ENCODE peak calls at places on chromosomes 11 and 22, in eight cellular contexts. I is cardiac fibroblast, V is cardiac muscle cell, X is A549, Y is coronary artery, P is AG04450, W is fibroblast of pulmonary artery, F is GM12878. S is an unnamed sample.

GRCh38 chr22:44988671-44989070 is 21.1 kb downstream of the PHF21B start:
- DNase-seq in I (no peak), V (no peak), X (no peak), Y (no peak), P (no peak), W (no peak), F (no peak), S (no peak)

GRCh38 chr11:118135051-118135795 is 17.4 kb downstream of the SCN4B start:
- DNase-seq in I (no peak), V (no peak), X (no peak), Y (no peak), P (no peak), W (no peak), F (no peak), S (no peak)

GRCh38 chr22:24424001-24424900 is 3.1 kb upstream of the ADORA2A start:
- DNase-seq in I (no peak), V (no peak), X (no peak), Y (no peak), P (no peak), W (no peak), F (no peak), S (peak; percentile 51)

GRCh38 chr22:23356094-23356493 is 175.8 kb downstream of the BCR start:
- DNase-seq in I (no peak), V (no peak), X (no peak), Y (no peak), P (no peak), W (no peak), F (no peak), S (no peak)

GRCh38 chr11:113014731-113015455 is 53.7 kb downstream of the NCAM1 start:
- DNase-seq in I (no peak), V (peak; percentile 37), X (no peak), Y (no peak), P (no peak), W (peak; percentile 8), F (no peak), S (peak; percentile 1)

GRCh38 chr22:35076648-35077047 is 10.7 kb downstream of the ISX start:
- DNase-seq in I (no peak), V (no peak), X (no peak), Y (no peak), P (no peak), W (no peak), F (no peak), S (no peak)

GRCh38 chr11:64356498-64357411 is 2.2 kb upstream of the RPS6KA4 start:
- DNase-seq in I (peak; percentile 57), V (peak; percentile 54), X (peak; percentile 88), Y (peak; percentile 69), P (no peak), W (peak; percentile 48), F (no peak), S (peak; percentile 52)

GRCh38 chr22:17672417-17672991 is 33.9 kb downstream of the BCL2L13 start:
- DNase-seq in I (no peak), V (no peak), X (no peak), Y (no peak), P (no peak), W (no peak), F (no peak), S (no peak)

GRCh38 chr11:64571410-64572091 is 19.5 kb upstream of the SLC22A12 start:
- DNase-seq in I (no peak), V (peak; percentile 29), X (no peak), Y (no peak), P (no peak), W (no peak), F (no peak), S (no peak)

GRCh38 chr11:7577883-7578242 is 64.1 kb downstream of the PPFIBP2 start:
- DNase-seq in I (peak; percentile 51), V (peak; percentile 72), X (no peak), Y (no peak), P (no peak), W (peak; percentile 80), F (no peak), S (no peak)

GRCh38 chr11:7575841-7576451 is 62.1 kb downstream of the PPFIBP2 start:
- DNase-seq in I (no peak), V (no peak), X (peak; percentile 66), Y (peak; percentile 76), P (no peak), W (no peak), F (no peak), S (peak; percentile 59)

GRCh38 chr11:7578276-7578955 is 64.6 kb downstream of the PPFIBP2 start:
- DNase-seq in I (no peak), V (no peak), X (no peak), Y (peak; percentile 66), P (no peak), W (no peak), F (no peak), S (no peak)

GRCh38 chr11:7577226-7577882 is 63.6 kb downstream of the PPFIBP2 start:
- DNase-seq in I (no peak), V (peak; percentile 66), X (no peak), Y (peak; percentile 85), P (no peak), W (peak; percentile 54), F (no peak), S (no peak)

DNA sequence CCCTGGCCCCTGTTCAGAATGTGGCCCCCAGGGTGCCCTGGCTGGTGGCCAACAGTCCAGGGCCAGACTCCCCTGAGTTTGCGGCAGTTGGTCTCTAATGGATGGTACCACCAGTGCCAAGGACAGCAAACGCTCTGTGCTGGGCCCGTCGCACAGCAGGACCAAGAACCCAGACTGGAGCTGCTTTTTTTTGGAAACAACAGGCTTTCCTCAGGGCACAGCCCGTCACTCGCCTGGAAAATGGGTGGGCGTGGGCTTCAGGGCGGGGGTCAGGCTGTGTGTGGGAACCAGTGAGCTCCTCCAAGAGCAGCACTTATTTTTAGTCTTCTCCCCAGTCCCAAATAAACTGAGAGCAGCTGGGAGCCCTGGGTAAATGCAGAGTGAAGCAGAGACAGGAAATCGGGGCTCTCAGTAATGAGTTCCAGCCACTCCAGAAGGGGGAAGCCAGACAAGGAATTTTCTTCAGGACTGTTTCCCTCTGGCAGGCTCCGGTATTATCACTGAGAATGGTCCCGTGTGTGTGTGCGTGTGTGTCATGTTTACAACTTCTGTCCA is 62.9 kb downstream of the PPFIBP2 start:
- DNase-seq in I (peak; percentile 18), V (peak; percentile 63), X (no peak), Y (no peak), P (no peak), W (no peak), F (no peak), S (no peak)
- H3K4me3 ChIP-seq in I (no peak overlapping the region), V (no peak overlapping the region), X (no peak overlapping the region), Y (peak overlapping the region; percentile 68), P (peak overlapping the region; percentile 55), W (peak overlapping the region; percentile 46), F (no peak overlapping the region), S (no peak overlapping the region)

DNA sequence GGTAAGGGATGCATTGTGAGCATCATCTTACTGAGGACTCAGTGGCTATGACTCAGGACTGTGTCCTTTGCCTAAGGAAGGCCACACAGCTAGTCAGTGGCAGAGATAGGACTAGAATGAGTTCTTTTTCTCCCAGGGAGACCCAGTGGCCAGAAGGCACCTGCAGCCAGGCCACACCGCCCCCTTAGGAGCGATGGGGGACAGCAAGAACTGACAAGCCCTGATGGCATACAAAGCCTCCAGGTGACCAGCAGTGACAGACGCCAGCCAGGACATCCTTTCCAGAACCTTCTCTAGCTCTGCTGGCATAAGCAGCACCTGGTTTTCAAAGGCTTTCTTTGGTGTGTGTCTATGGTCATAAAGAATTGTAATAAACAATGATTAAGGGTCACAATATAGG is 240.1 kb downstream of the ST3GAL4 start:
- DNase-seq in I (no peak), V (no peak), X (no peak), Y (no peak), P (no peak), W (no peak), F (no peak), S (no peak)
- TF ChIP-seq CTCF in I (no peak), V (no peak), X (no peak), Y (no peak), P (no peak), W (no peak), F (no peak), S (no peak)

DNA sequence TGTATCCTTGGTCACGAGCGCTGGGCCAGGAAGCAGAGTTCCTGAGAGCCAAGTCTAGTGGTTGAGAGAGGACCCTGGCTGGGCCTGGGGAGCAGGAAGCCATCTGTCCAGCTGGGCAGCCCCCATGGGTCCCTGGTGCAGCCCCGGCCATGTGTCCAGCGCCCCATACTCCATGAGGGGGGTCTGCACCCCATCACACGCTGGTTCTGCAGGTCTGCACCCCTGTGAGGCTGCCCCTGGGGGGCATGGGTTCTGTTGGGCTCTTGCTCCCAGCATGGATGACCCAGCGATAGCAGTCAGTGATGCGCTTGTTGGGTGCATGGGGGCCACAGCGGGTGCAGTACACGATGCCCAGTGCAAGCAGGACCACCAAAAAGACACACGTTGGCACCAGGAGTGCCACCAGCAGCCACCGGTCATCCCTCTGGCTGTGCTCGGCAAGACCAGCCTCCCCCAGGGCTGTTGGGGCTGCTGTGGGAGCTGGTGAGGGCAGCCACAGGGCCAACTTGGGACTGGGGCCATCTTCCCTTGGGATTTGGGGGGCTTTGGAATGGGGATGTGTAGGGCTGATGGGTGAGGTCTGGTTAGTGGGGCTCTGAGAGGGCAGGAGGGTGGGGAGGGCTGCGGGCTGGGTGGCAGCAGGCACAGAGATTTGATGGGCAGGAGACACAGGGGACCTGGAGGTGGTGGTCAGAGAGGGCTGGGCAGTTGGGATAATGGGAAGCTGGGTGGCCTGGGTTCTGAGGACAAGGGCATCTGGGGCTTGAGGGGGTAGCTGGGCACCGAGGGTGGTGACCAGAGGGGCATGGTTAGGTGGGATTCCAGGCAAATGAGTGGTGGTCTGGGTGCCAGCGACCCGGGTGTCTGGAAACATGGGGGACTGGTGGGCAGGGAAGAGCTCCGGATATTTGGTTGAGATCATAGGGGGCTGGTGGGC is 2.0 kb downstream of the CD248 start:
- DNase-seq in I (no peak), V (no peak), X (no peak), Y (no peak), P (no peak), W (no peak), F (no peak), S (no peak)
- H3K4me3 ChIP-seq in I (peak overlapping the region; percentile 63), V (no peak overlapping the region), X (no peak overlapping the region), Y (peak overlapping the region; percentile 83), P (peak overlapping the region; percentile 87), W (peak overlapping the region; percentile 60), F (no peak overlapping the region), S (no peak overlapping the region)

DNA sequence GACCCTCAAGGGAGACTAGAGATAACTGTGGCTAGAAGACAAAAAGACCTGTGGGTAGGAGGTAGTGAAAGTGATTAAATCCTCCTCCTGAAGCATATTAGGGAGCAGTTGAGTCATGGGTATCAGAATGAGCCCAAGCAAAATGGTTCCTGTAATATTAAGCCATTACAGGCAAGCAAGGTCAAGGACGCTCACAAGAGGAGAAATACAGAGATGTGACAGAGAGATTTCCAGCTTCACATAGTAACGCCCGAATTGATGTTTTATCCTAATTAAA is 77.7 kb downstream of the FAM76B start:
- DNase-seq in I (no peak), V (no peak), X (no peak), Y (no peak), P (no peak), W (no peak), F (peak; percentile 13), S (no peak)
- TF ChIP-seq CTCF in I (no peak), V (no peak), X (no peak), Y (no peak), P (no peak), W (no peak), F (no peak), S (no peak)

GRCh38 chr11:109303342-109303741 is 118.6 kb upstream of the C11orf87 start:
- DNase-seq in I (no peak), V (no peak), X (no peak), Y (no peak), P (no peak), W (no peak), F (no peak), S (no peak)
- H3K4me3 ChIP-seq in I (no peak overlapping the region), V (no peak overlapping the region), X (no peak overlapping the region), Y (no peak overlapping the region), P (no peak overlapping the region), W (no peak overlapping the region), F (no peak overlapping the region), S (no peak overlapping the region)

GRCh38 chr22:19488884-19489843 is 9.4 kb downstream of the CDC45 start:
- DNase-seq in I (peak; percentile 47), V (peak; percentile 44), X (no peak), Y (no peak), P (no peak), W (peak; percentile 47), F (no peak), S (no peak)
- TF ChIP-seq CTCF in I (no peak), V (peak; percentile 11), X (no peak), Y (no peak), P (peak; percentile 23), W (peak; percentile 29), F (no peak), S (no peak)